ENCODE peak calls at places on chromosomes 6 and 20, in eight cellular contexts. One of them, this sample, is unnamed.

GRCh38 chr20:13995086-13995665 is at the start of gene MACROD2:
- DNase-seq in activated T-cell treated with anti-CD3 and anti-CD28 coated beads for 1 hour: peak; percentile 18
- DNase-seq in lower leg skin: peak; percentile 97
- DNase-seq in fibroblast of pulmonary artery: peak; percentile 73
- DNase-seq in anterior cingulate cortex: peak; percentile 86
- DNase-seq in Ammon's horn: peak; percentile 95
- DNase-seq in aorta: peak; percentile 92
- DNase-seq in glutamatergic neuron: peak; percentile 99
- DNase-seq in this sample: peak; percentile 87

GRCh38 chr6:157946865-157947532 is 34.7 kb upstream of the SYNJ2 start:
- DNase-seq in activated T-cell treated with anti-CD3 and anti-CD28 coated beads for 1 hour: no peak
- DNase-seq in Ammon's horn: peak; percentile 83
- DNase-seq in fibroblast of pulmonary artery: peak; percentile 27
- DNase-seq in lower leg skin: no peak
- DNase-seq in aorta: no peak
- DNase-seq in anterior cingulate cortex: no peak
- DNase-seq in glutamatergic neuron: no peak
- DNase-seq in this sample: peak; percentile 48

GRCh38 chr20:16752082-16752481 is 3.9 kb downstream of the OTOR start:
- DNase-seq in anterior cingulate cortex: no peak
- DNase-seq in activated T-cell treated with anti-CD3 and anti-CD28 coated beads for 1 hour: no peak
- DNase-seq in aorta: no peak
- DNase-seq in fibroblast of pulmonary artery: no peak
- DNase-seq in Ammon's horn: no peak
- DNase-seq in glutamatergic neuron: no peak
- DNase-seq in lower leg skin: no peak
- DNase-seq in this sample: no peak

GRCh38 chr6:55209059-55209458 is 34.7 kb downstream of the HCRTR2 start:
- DNase-seq in lower leg skin: no peak
- DNase-seq in aorta: no peak
- DNase-seq in anterior cingulate cortex: no peak
- DNase-seq in glutamatergic neuron: no peak
- DNase-seq in fibroblast of pulmonary artery: no peak
- DNase-seq in Ammon's horn: no peak
- DNase-seq in activated T-cell treated with anti-CD3 and anti-CD28 coated beads for 1 hour: no peak
- DNase-seq in this sample: no peak

GRCh38 chr6:11098009-11098408 is 4.4 kb downstream of the SMIM13 start:
- DNase-seq in Ammon's horn: no peak
- DNase-seq in aorta: no peak
- DNase-seq in fibroblast of pulmonary artery: no peak
- DNase-seq in anterior cingulate cortex: no peak
- DNase-seq in lower leg skin: no peak
- DNase-seq in glutamatergic neuron: no peak
- DNase-seq in activated T-cell treated with anti-CD3 and anti-CD28 coated beads for 1 hour: no peak
- DNase-seq in this sample: no peak

GRCh38 chr20:3687655-3688054 is 5.8 kb upstream of the ADAM33 start:
- DNase-seq in activated T-cell treated with anti-CD3 and anti-CD28 coated beads for 1 hour: no peak
- DNase-seq in anterior cingulate cortex: no peak
- DNase-seq in lower leg skin: no peak
- DNase-seq in aorta: peak; percentile 43
- DNase-seq in Ammon's horn: peak; percentile 57
- DNase-seq in glutamatergic neuron: no peak
- DNase-seq in fibroblast of pulmonary artery: peak; percentile 75
- DNase-seq in this sample: peak; percentile 42

GRCh38 chr20:41076776-41077175 is 48.2 kb downstream of the TOP1 start:
- DNase-seq in Ammon's horn: no peak
- DNase-seq in glutamatergic neuron: no peak
- DNase-seq in anterior cingulate cortex: no peak
- DNase-seq in activated T-cell treated with anti-CD3 and anti-CD28 coated beads for 1 hour: no peak
- DNase-seq in aorta: no peak
- DNase-seq in lower leg skin: no peak
- DNase-seq in fibroblast of pulmonary artery: no peak
- DNase-seq in this sample: no peak

GRCh38 chr6:114081730-114082129 is 110.8 kb upstream of the HDAC2 start:
- DNase-seq in anterior cingulate cortex: no peak
- DNase-seq in lower leg skin: no peak
- DNase-seq in fibroblast of pulmonary artery: no peak
- DNase-seq in activated T-cell treated with anti-CD3 and anti-CD28 coated beads for 1 hour: no peak
- DNase-seq in aorta: no peak
- DNase-seq in Ammon's horn: no peak
- DNase-seq in glutamatergic neuron: no peak
- DNase-seq in this sample: no peak

GRCh38 chr6:15475872-15476271 is 187.0 kb downstream of the DTNBP1 start:
- DNase-seq in lower leg skin: no peak
- DNase-seq in Ammon's horn: no peak
- DNase-seq in glutamatergic neuron: no peak
- DNase-seq in anterior cingulate cortex: no peak
- DNase-seq in aorta: no peak
- DNase-seq in activated T-cell treated with anti-CD3 and anti-CD28 coated beads for 1 hour: no peak
- DNase-seq in fibroblast of pulmonary artery: no peak
- DNase-seq in this sample: no peak

GRCh38 chr6:41406821-41407787 is 71.7 kb downstream of the NCR2 start:
- DNase-seq in activated T-cell treated with anti-CD3 and anti-CD28 coated beads for 1 hour: no peak
- DNase-seq in Ammon's horn: no peak
- DNase-seq in anterior cingulate cortex: no peak
- DNase-seq in fibroblast of pulmonary artery: no peak
- DNase-seq in glutamatergic neuron: no peak
- DNase-seq in lower leg skin: no peak
- DNase-seq in aorta: no peak
- DNase-seq in this sample: no peak

GRCh38 chr20:17969276-17969883 is 562 bp downstream of the MGME1 start:
- DNase-seq in Ammon's horn: peak; percentile 66
- DNase-seq in aorta: peak; percentile 53
- DNase-seq in glutamatergic neuron: no peak
- DNase-seq in activated T-cell treated with anti-CD3 and anti-CD28 coated beads for 1 hour: no peak
- DNase-seq in fibroblast of pulmonary artery: peak; percentile 41
- DNase-seq in anterior cingulate cortex: peak; percentile 72
- DNase-seq in lower leg skin: no peak
- DNase-seq in this sample: peak; percentile 64

GRCh38 chr20:56223352-56223751 is 25.2 kb upstream of the MC3R start:
- DNase-seq in anterior cingulate cortex: no peak
- DNase-seq in Ammon's horn: no peak
- DNase-seq in fibroblast of pulmonary artery: no peak
- DNase-seq in activated T-cell treated with anti-CD3 and anti-CD28 coated beads for 1 hour: no peak
- DNase-seq in lower leg skin: peak; percentile 10
- DNase-seq in aorta: no peak
- DNase-seq in glutamatergic neuron: no peak
- DNase-seq in this sample: no peak

GRCh38 chr20:10412591-10413408 is 21.2 kb downstream of the MKKS start:
- DNase-seq in lower leg skin: no peak
- DNase-seq in Ammon's horn: no peak
- DNase-seq in activated T-cell treated with anti-CD3 and anti-CD28 coated beads for 1 hour: no peak
- DNase-seq in glutamatergic neuron: no peak
- DNase-seq in fibroblast of pulmonary artery: peak; percentile 23
- DNase-seq in aorta: no peak
- DNase-seq in anterior cingulate cortex: no peak
- DNase-seq in this sample: peak; percentile 34